ENCODE peak calls at places on chromosomes 13 and 19, in eight cellular contexts. S is thoracic aorta, C is GM23338, A is pancreas, V is neural progenitor cell, I is lung, Y is AG10803, M is OCI-LY7. D is an unnamed sample.

GRCh38 chr13:80082396-80083096 is 258.4 kb downstream of the SPRY2 start:
- DNase-seq in I (no peak), Y (peak; percentile 76), A (no peak), V (no peak), S (no peak), M (no peak), C (no peak), D (peak; percentile 23)

GRCh38 chr19:46287585-46287984 is 9.3 kb upstream of the HIF3A start:
- DNase-seq in C (no peak), I (no peak), M (no peak), S (no peak), V (no peak), Y (no peak), A (no peak), D (no peak)

GRCh38 chr19:1855040-1855827 is 7.0 kb upstream of the REXO1 start:
- DNase-seq in S (no peak), V (peak; percentile 93), Y (peak; percentile 92), A (peak; percentile 72), M (peak; percentile 82), I (peak; percentile 87), C (peak; percentile 97), D (no peak)

GRCh38 chr13:49637989-49638388 is 9.7 kb downstream of the ARL11 start:
- DNase-seq in V (no peak), Y (no peak), A (no peak), M (no peak), I (no peak), S (no peak), C (no peak), D (no peak)

GRCh38 chr13:34698953-34699352 is 243.1 kb upstream of the NBEA start:
- DNase-seq in M (no peak), S (no peak), A (no peak), I (no peak), Y (peak; percentile 10), C (no peak), V (no peak), D (no peak)

GRCh38 chr19:55250262-55251036 is 8.4 kb downstream of the PPP6R1 start:
- DNase-seq in A (no peak), V (no peak), I (no peak), Y (no peak), S (no peak), M (no peak), C (no peak), D (no peak)

GRCh38 chr19:38971672-38972071 is 3.9 kb downstream of the FBXO17 start:
- DNase-seq in V (no peak), I (no peak), Y (no peak), C (no peak), M (no peak), A (no peak), S (no peak), D (no peak)

GRCh38 chr19:35224681-35225604 is 3.6 kb downstream of the FAM187B start:
- DNase-seq in Y (no peak), A (no peak), C (peak; percentile 76), M (peak; percentile 32), I (peak; percentile 50), S (no peak), V (no peak), D (no peak)

GRCh38 chr13:37595162-37595561 is 3.4 kb downstream of the POSTN start:
- DNase-seq in Y (peak; percentile 46), C (peak; percentile 14), A (no peak), V (no peak), S (no peak), I (no peak), M (no peak), D (no peak)

GRCh38 chr19:49056101-49056901 is 1.2 kb downstream of the CGB7 start:
- DNase-seq in S (no peak), V (peak; percentile 87), M (peak; percentile 27), C (peak; percentile 76), I (peak; percentile 42), Y (peak; percentile 37), A (peak; percentile 36), D (no peak)

GRCh38 chr13:23354520-23354919 is 79.0 kb downstream of the SACS start:
- DNase-seq in S (no peak), C (no peak), A (no peak), M (no peak), I (no peak), Y (no peak), V (no peak), D (no peak)

GRCh38 chr13:114019367-114019766 is 45.5 kb upstream of the C13orf46 start:
- DNase-seq in V (peak; percentile 17), S (no peak), Y (no peak), M (peak; percentile 75), A (no peak), I (no peak), C (peak; percentile 47), D (no peak)

GRCh38 chr19:1244693-1245451 is 3.3 kb downstream of the ATP5F1D start:
- DNase-seq in V (no peak), M (no peak), Y (no peak), S (no peak), A (peak; percentile 74), C (no peak), I (peak; percentile 77), D (no peak)

GRCh38 chr19:33505168-33505567 is 16.4 kb downstream of the PEPD start:
- DNase-seq in S (no peak), Y (no peak), C (no peak), M (no peak), I (no peak), V (peak; percentile 27), A (no peak), D (no peak)

GRCh38 chr19:29680937-29681336 is 15.7 kb downstream of the PLEKHF1 start:
- DNase-seq in I (no peak), A (no peak), S (no peak), M (no peak), Y (no peak), V (no peak), C (no peak), D (no peak)

GRCh38 chr19:29679598-29680210 is 14.4 kb downstream of the PLEKHF1 start:
- DNase-seq in C (no peak), Y (no peak), A (no peak), V (no peak), I (no peak), M (no peak), S (no peak), D (no peak)

GRCh38 chr19:29678484-29679106 is 13.3 kb downstream of the PLEKHF1 start:
- DNase-seq in V (no peak), Y (no peak), C (no peak), I (no peak), M (no peak), A (no peak), S (no peak), D (no peak)

GRCh38 chr19:29681422-29682235 is 16.4 kb downstream of the PLEKHF1 start:
- DNase-seq in Y (peak; percentile 77), V (no peak), M (no peak), A (no peak), I (no peak), C (no peak), S (no peak), D (no peak)

GRCh38 chr19:29680447-29680846 is 15.2 kb downstream of the PLEKHF1 start:
- DNase-seq in A (no peak), V (no peak), Y (no peak), S (no peak), M (peak; percentile 66), I (no peak), C (no peak), D (no peak)
- H3K4me3 ChIP-seq in A (no peak overlapping the region), V (no peak overlapping the region), Y (no peak overlapping the region), S (no peak overlapping the region), M (no peak overlapping the region), I (no peak overlapping the region), C (no peak overlapping the region), D (no peak overlapping the region)

GRCh38 chr19:10502524-10503001 is 593 bp downstream of the KEAP1 start:
- DNase-seq in I (peak; percentile 93), A (peak; percentile 95), Y (peak; percentile 90), C (peak; percentile 91), V (peak; percentile 94), S (peak; percentile 83), M (peak; percentile 96), D (no peak)
- TF ChIP-seq CTCF in I (no peak), A (no peak), Y (no peak), C (no peak), V (peak; percentile 23), S (no peak), M (peak; percentile 5), D (no peak)

GRCh38 chr19:44745887-44746600 is 2.5 kb upstream of the BCL3 start:
- DNase-seq in Y (no peak), I (no peak), M (no peak), C (no peak), A (peak; percentile 11), V (no peak), S (no peak), D (no peak)

GRCh38 chr19:44747739-44748425 is 626 bp upstream of the BCL3 start:
- DNase-seq in Y (peak; percentile 61), S (no peak), I (peak; percentile 79), V (peak; percentile 17), C (peak; percentile 71), A (peak; percentile 72), M (no peak), D (no peak)

GRCh38 chr19:44745386-44745831 is 3.1 kb upstream of the BCL3 start:
- DNase-seq in M (no peak), V (peak; percentile 22), A (peak; percentile 50), I (peak; percentile 68), S (no peak), C (peak; percentile 52), Y (peak; percentile 81), D (no peak)

GRCh38 chr19:44746946-44747738 is 1.4 kb upstream of the BCL3 start:
- DNase-seq in S (peak; percentile 83), V (peak; percentile 82), C (peak; percentile 91), I (peak; percentile 94), M (peak; percentile 79), A (peak; percentile 95), Y (peak; percentile 95), D (peak; percentile 69)

DNA sequence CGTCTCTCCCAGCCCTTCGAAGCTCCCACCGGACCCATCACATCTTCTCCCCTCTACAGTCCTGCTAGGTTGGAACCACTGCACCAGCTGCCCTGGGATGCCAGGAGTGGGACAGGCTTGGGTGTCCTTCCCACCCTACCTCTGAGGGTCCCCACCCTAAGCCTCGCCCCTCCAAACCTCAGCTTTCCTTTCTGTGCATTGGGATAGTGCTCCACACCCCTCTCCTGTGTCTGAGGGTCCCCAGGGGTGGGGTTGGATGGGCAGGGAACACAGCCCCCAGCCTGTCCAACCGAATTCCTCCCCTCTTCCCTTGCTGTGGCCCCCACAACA is 1.9 kb upstream of the BCL3 start:
- DNase-seq in Y (no peak), S (no peak), I (no peak), M (no peak), C (no peak), V (no peak), A (peak; percentile 25), D (no peak)
- H3K4me3 ChIP-seq in Y (no peak overlapping the region), S (peak overlapping the region; percentile 91), I (no peak overlapping the region), M (no peak overlapping the region), C (peak overlapping the region; percentile 86), V (no peak overlapping the region), A (no peak overlapping the region), D (no peak overlapping the region)

GRCh38 chr13:54301085-54301484 is 1272.5 kb downstream of the OLFM4 start:
- DNase-seq in I (no peak), C (peak; percentile 39), S (no peak), V (peak; percentile 10), Y (no peak), M (no peak), A (no peak), D (no peak)

DNA sequence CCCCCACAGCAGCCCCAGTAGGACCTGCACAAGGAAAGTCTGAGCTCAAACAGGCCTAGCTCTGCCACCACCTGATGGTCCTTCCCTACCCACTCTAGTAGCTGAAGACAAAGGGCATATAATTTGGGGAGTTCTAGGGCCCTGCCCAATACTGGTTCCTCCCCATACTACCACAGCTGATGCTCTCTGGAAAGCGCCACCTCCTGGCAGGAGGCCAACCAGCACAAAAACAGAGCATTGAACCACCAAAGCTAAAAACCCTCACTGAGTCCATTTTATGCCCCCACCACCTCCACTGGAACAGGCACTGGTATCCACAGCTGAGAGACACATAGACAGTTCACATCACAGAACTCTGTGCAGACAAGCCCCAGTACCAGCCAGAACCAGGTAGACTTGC is 1276.8 kb downstream of the OLFM4 start:
- DNase-seq in I (no peak), C (no peak), V (no peak), Y (no peak), A (no peak), M (no peak), S (no peak), D (no peak)
- TF ChIP-seq CTCF in I (no peak), C (peak; percentile 56), V (peak; percentile 19), Y (no peak), A (no peak), M (peak; percentile 43), S (no peak), D (no peak)